ENCODE peak calls at places on chromosomes 7 and 10, in ten cellular contexts. One of them, this sample, is unnamed.
A peak's percentile ranks its signal among the peaks of the same experiment; 100 is the strongest.

GRCh38 chr7:40133561-40134427 is 628 bp downstream of the MPLKIP start:
- DNase-seq in progenitor cell of endocrine pancreas: peak; percentile 43
- DNase-seq in stimulated activated CD4-positive, alpha-beta T cell treated with anti-CD3 and anti-CD28 coated beads, Interleukin-2, amount 100 ng/mL, for 24 hours: peak; percentile 19
- DNase-seq in mucosa of gallbladder: no peak
- DNase-seq in Peyer's patch: no peak
- DNase-seq in thyroid gland: no peak
- DNase-seq in HCEC 1CT: peak; percentile 3
- DNase-seq in AG09319: no peak
- DNase-seq in glomerular endothelial cell: no peak
- DNase-seq in EL: peak; percentile 17
- DNase-seq in this sample: peak; percentile 9

GRCh38 chr10:106255111-106255510 is 909.4 kb downstream of the SORCS1 start:
- DNase-seq in glomerular endothelial cell: no peak
- DNase-seq in EL: no peak
- DNase-seq in AG09319: no peak
- DNase-seq in progenitor cell of endocrine pancreas: no peak
- DNase-seq in HCEC 1CT: no peak
- DNase-seq in Peyer's patch: no peak
- DNase-seq in thyroid gland: no peak
- DNase-seq in stimulated activated CD4-positive, alpha-beta T cell treated with anti-CD3 and anti-CD28 coated beads, Interleukin-2, amount 100 ng/mL, for 24 hours: no peak
- DNase-seq in mucosa of gallbladder: no peak
- DNase-seq in this sample: no peak

GRCh38 chr7:29281782-29282541 is 87.4 kb downstream of the CHN2 start:
- DNase-seq in glomerular endothelial cell: no peak
- DNase-seq in progenitor cell of endocrine pancreas: no peak
- DNase-seq in mucosa of gallbladder: no peak
- DNase-seq in stimulated activated CD4-positive, alpha-beta T cell treated with anti-CD3 and anti-CD28 coated beads, Interleukin-2, amount 100 ng/mL, for 24 hours: no peak
- DNase-seq in EL: peak; percentile 27
- DNase-seq in thyroid gland: no peak
- DNase-seq in Peyer's patch: no peak
- DNase-seq in AG09319: no peak
- DNase-seq in HCEC 1CT: no peak
- DNase-seq in this sample: no peak

GRCh38 chr10:70602665-70603438 is at the start of gene PRF1:
- DNase-seq in progenitor cell of endocrine pancreas: no peak
- DNase-seq in stimulated activated CD4-positive, alpha-beta T cell treated with anti-CD3 and anti-CD28 coated beads, Interleukin-2, amount 100 ng/mL, for 24 hours: peak; percentile 67
- DNase-seq in glomerular endothelial cell: no peak
- DNase-seq in Peyer's patch: peak; percentile 91
- DNase-seq in HCEC 1CT: no peak
- DNase-seq in mucosa of gallbladder: peak; percentile 55
- DNase-seq in thyroid gland: peak; percentile 38
- DNase-seq in AG09319: no peak
- DNase-seq in EL: no peak
- DNase-seq in this sample: no peak

GRCh38 chr10:5618829-5619228 is 47.6 kb downstream of the ASB13 start:
- DNase-seq in glomerular endothelial cell: no peak
- DNase-seq in thyroid gland: no peak
- DNase-seq in EL: no peak
- DNase-seq in stimulated activated CD4-positive, alpha-beta T cell treated with anti-CD3 and anti-CD28 coated beads, Interleukin-2, amount 100 ng/mL, for 24 hours: no peak
- DNase-seq in progenitor cell of endocrine pancreas: no peak
- DNase-seq in HCEC 1CT: no peak
- DNase-seq in Peyer's patch: no peak
- DNase-seq in mucosa of gallbladder: no peak
- DNase-seq in AG09319: no peak
- DNase-seq in this sample: no peak

GRCh38 chr7:82183633-82184032 is 259.9 kb downstream of the CACNA2D1 start:
- DNase-seq in glomerular endothelial cell: no peak
- DNase-seq in thyroid gland: no peak
- DNase-seq in stimulated activated CD4-positive, alpha-beta T cell treated with anti-CD3 and anti-CD28 coated beads, Interleukin-2, amount 100 ng/mL, for 24 hours: no peak
- DNase-seq in Peyer's patch: no peak
- DNase-seq in progenitor cell of endocrine pancreas: no peak
- DNase-seq in HCEC 1CT: peak; percentile 87
- DNase-seq in mucosa of gallbladder: no peak
- DNase-seq in EL: peak; percentile 72
- DNase-seq in AG09319: no peak
- DNase-seq in this sample: no peak

GRCh38 chr10:112622786-112623185 is 175.8 kb downstream of the VTI1A start:
- DNase-seq in thyroid gland: no peak
- DNase-seq in progenitor cell of endocrine pancreas: no peak
- DNase-seq in stimulated activated CD4-positive, alpha-beta T cell treated with anti-CD3 and anti-CD28 coated beads, Interleukin-2, amount 100 ng/mL, for 24 hours: no peak
- DNase-seq in HCEC 1CT: peak; percentile 38
- DNase-seq in AG09319: no peak
- DNase-seq in glomerular endothelial cell: no peak
- DNase-seq in EL: no peak
- DNase-seq in Peyer's patch: no peak
- DNase-seq in mucosa of gallbladder: no peak
- DNase-seq in this sample: peak; percentile 17

GRCh38 chr10:94225589-94225988 is 137.2 kb downstream of the NOC3L start:
- DNase-seq in thyroid gland: no peak
- DNase-seq in AG09319: no peak
- DNase-seq in EL: peak; percentile 23
- DNase-seq in HCEC 1CT: peak; percentile 48
- DNase-seq in Peyer's patch: no peak
- DNase-seq in mucosa of gallbladder: no peak
- DNase-seq in progenitor cell of endocrine pancreas: no peak
- DNase-seq in glomerular endothelial cell: no peak
- DNase-seq in stimulated activated CD4-positive, alpha-beta T cell treated with anti-CD3 and anti-CD28 coated beads, Interleukin-2, amount 100 ng/mL, for 24 hours: no peak
- DNase-seq in this sample: no peak

GRCh38 chr7:37491919-37492694 is 43.4 kb upstream of the ELMO1 start:
- DNase-seq in Peyer's patch: no peak
- DNase-seq in thyroid gland: no peak
- DNase-seq in mucosa of gallbladder: no peak
- DNase-seq in progenitor cell of endocrine pancreas: peak; percentile 51
- DNase-seq in stimulated activated CD4-positive, alpha-beta T cell treated with anti-CD3 and anti-CD28 coated beads, Interleukin-2, amount 100 ng/mL, for 24 hours: no peak
- DNase-seq in AG09319: no peak
- DNase-seq in HCEC 1CT: no peak
- DNase-seq in EL: no peak
- DNase-seq in glomerular endothelial cell: no peak
- DNase-seq in this sample: no peak

GRCh38 chr7:36986429-36987362 is 262.4 kb upstream of the AOAH start:
- DNase-seq in HCEC 1CT: no peak
- DNase-seq in AG09319: peak; percentile 5
- DNase-seq in stimulated activated CD4-positive, alpha-beta T cell treated with anti-CD3 and anti-CD28 coated beads, Interleukin-2, amount 100 ng/mL, for 24 hours: peak; percentile 71
- DNase-seq in EL: peak; percentile 54
- DNase-seq in Peyer's patch: peak; percentile 83
- DNase-seq in mucosa of gallbladder: peak; percentile 46
- DNase-seq in thyroid gland: peak; percentile 50
- DNase-seq in glomerular endothelial cell: no peak
- DNase-seq in progenitor cell of endocrine pancreas: peak; percentile 52
- DNase-seq in this sample: no peak

GRCh38 chr7:147197006-147197405 is 1080.4 kb downstream of the CNTNAP2 start:
- DNase-seq in stimulated activated CD4-positive, alpha-beta T cell treated with anti-CD3 and anti-CD28 coated beads, Interleukin-2, amount 100 ng/mL, for 24 hours: no peak
- DNase-seq in thyroid gland: no peak
- DNase-seq in Peyer's patch: no peak
- DNase-seq in EL: no peak
- DNase-seq in progenitor cell of endocrine pancreas: no peak
- DNase-seq in glomerular endothelial cell: no peak
- DNase-seq in AG09319: no peak
- DNase-seq in HCEC 1CT: no peak
- DNase-seq in mucosa of gallbladder: no peak
- DNase-seq in this sample: no peak

GRCh38 chr7:116162992-116163391 is 47.3 kb upstream of the TES start:
- DNase-seq in glomerular endothelial cell: no peak
- DNase-seq in AG09319: no peak
- DNase-seq in mucosa of gallbladder: no peak
- DNase-seq in stimulated activated CD4-positive, alpha-beta T cell treated with anti-CD3 and anti-CD28 coated beads, Interleukin-2, amount 100 ng/mL, for 24 hours: no peak
- DNase-seq in EL: no peak
- DNase-seq in thyroid gland: no peak
- DNase-seq in HCEC 1CT: peak; percentile 15
- DNase-seq in Peyer's patch: no peak
- DNase-seq in progenitor cell of endocrine pancreas: no peak
- DNase-seq in this sample: no peak

GRCh38 chr10:79098596-79099015 is 29.8 kb downstream of the ZMIZ1 start:
- DNase-seq in Peyer's patch: peak; percentile 64
- DNase-seq in stimulated activated CD4-positive, alpha-beta T cell treated with anti-CD3 and anti-CD28 coated beads, Interleukin-2, amount 100 ng/mL, for 24 hours: no peak
- DNase-seq in mucosa of gallbladder: no peak
- DNase-seq in thyroid gland: no peak
- DNase-seq in EL: peak; percentile 42
- DNase-seq in HCEC 1CT: no peak
- DNase-seq in progenitor cell of endocrine pancreas: no peak
- DNase-seq in AG09319: no peak
- DNase-seq in glomerular endothelial cell: no peak
- DNase-seq in this sample: no peak

GRCh38 chr7:106166651-106167342 is 54.7 kb upstream of the SYPL1 start:
- DNase-seq in Peyer's patch: peak; percentile 81
- DNase-seq in stimulated activated CD4-positive, alpha-beta T cell treated with anti-CD3 and anti-CD28 coated beads, Interleukin-2, amount 100 ng/mL, for 24 hours: no peak
- DNase-seq in EL: peak; percentile 75
- DNase-seq in progenitor cell of endocrine pancreas: peak; percentile 32
- DNase-seq in glomerular endothelial cell: no peak
- DNase-seq in AG09319: peak; percentile 58
- DNase-seq in mucosa of gallbladder: peak; percentile 72
- DNase-seq in thyroid gland: peak; percentile 47
- DNase-seq in HCEC 1CT: peak; percentile 66
- DNase-seq in this sample: peak; percentile 22

GRCh38 chr7:7157887-7158271 is 24.5 kb upstream of the C1GALT1 start:
- DNase-seq in HCEC 1CT: peak; percentile 90
- DNase-seq in glomerular endothelial cell: no peak
- DNase-seq in Peyer's patch: no peak
- DNase-seq in EL: peak; percentile 80
- DNase-seq in mucosa of gallbladder: no peak
- DNase-seq in AG09319: no peak
- DNase-seq in thyroid gland: no peak
- DNase-seq in progenitor cell of endocrine pancreas: no peak
- DNase-seq in stimulated activated CD4-positive, alpha-beta T cell treated with anti-CD3 and anti-CD28 coated beads, Interleukin-2, amount 100 ng/mL, for 24 hours: no peak
- DNase-seq in this sample: no peak

GRCh38 chr7:39847227-39847626 is 102.8 kb upstream of the CDK13 start:
- DNase-seq in AG09319: no peak
- DNase-seq in glomerular endothelial cell: no peak
- DNase-seq in thyroid gland: no peak
- DNase-seq in stimulated activated CD4-positive, alpha-beta T cell treated with anti-CD3 and anti-CD28 coated beads, Interleukin-2, amount 100 ng/mL, for 24 hours: no peak
- DNase-seq in Peyer's patch: no peak
- DNase-seq in EL: no peak
- DNase-seq in mucosa of gallbladder: no peak
- DNase-seq in HCEC 1CT: no peak
- DNase-seq in progenitor cell of endocrine pancreas: no peak
- DNase-seq in this sample: no peak

This sample was measured in GM04503.